ENCODE peak calls at places on chromosome 1, in five cellular contexts. Q is endothelial cell, D is neural crest cell, I is cardiac muscle cell, X is fibroblast of pulmonary artery. T is an unnamed sample.

GRCh38 chr1:9827558-9828185 is 3.9 kb upstream of the CLSTN1 start:
- DNase-seq in Q (no peak), D (no peak), I (no peak), X (no peak), T (peak; percentile 41)

GRCh38 chr1:3688356-3688755 is 36.0 kb downstream of the TP73 start:
- DNase-seq in Q (no peak), D (no peak), I (no peak), X (no peak), T (no peak)

GRCh38 chr1:221701570-221702186 is 40.2 kb downstream of the DUSP10 start:
- DNase-seq in Q (no peak), D (no peak), I (no peak), X (no peak), T (no peak)

GRCh38 chr1:81158592-81158991 is 642.1 kb upstream of the ADGRL2 start:
- DNase-seq in Q (no peak), D (no peak), I (no peak), X (peak; percentile 72), T (no peak)

GRCh38 chr1:112237983-112238515 is 158.0 kb upstream of the CTTNBP2NL start:
- DNase-seq in Q (no peak), D (no peak), I (no peak), X (no peak), T (no peak)

GRCh38 chr1:173332026-173332425 is 124.9 kb upstream of the TNFSF4 start:
- DNase-seq in Q (no peak), D (no peak), I (no peak), X (peak; percentile 58), T (no peak)

GRCh38 chr1:165828581-165829329 is 1.3 kb downstream of the UCK2 start:
- DNase-seq in Q (peak; percentile 54), D (peak; percentile 43), I (peak; percentile 74), X (peak; percentile 85), T (peak; percentile 27)

GRCh38 chr1:226618380-226618779 is 69.8 kb downstream of the STUM start:
- DNase-seq in Q (no peak), D (no peak), I (no peak), X (no peak), T (no peak)

GRCh38 chr1:22234631-22235030 is 91.7 kb upstream of the WNT4 start:
- DNase-seq in Q (no peak), D (no peak), I (no peak), X (no peak), T (no peak)

GRCh38 chr1:22229374-22229773 is 86.5 kb upstream of the WNT4 start:
- DNase-seq in Q (no peak), D (no peak), I (no peak), X (peak; percentile 43), T (no peak)

GRCh38 chr1:22231068-22231593 is 88.2 kb upstream of the WNT4 start:
- DNase-seq in Q (no peak), D (no peak), I (no peak), X (no peak), T (no peak)

GRCh38 chr1:22228505-22228911 is 85.6 kb upstream of the WNT4 start:
- DNase-seq in Q (no peak), D (no peak), I (no peak), X (no peak), T (no peak)

DNA sequence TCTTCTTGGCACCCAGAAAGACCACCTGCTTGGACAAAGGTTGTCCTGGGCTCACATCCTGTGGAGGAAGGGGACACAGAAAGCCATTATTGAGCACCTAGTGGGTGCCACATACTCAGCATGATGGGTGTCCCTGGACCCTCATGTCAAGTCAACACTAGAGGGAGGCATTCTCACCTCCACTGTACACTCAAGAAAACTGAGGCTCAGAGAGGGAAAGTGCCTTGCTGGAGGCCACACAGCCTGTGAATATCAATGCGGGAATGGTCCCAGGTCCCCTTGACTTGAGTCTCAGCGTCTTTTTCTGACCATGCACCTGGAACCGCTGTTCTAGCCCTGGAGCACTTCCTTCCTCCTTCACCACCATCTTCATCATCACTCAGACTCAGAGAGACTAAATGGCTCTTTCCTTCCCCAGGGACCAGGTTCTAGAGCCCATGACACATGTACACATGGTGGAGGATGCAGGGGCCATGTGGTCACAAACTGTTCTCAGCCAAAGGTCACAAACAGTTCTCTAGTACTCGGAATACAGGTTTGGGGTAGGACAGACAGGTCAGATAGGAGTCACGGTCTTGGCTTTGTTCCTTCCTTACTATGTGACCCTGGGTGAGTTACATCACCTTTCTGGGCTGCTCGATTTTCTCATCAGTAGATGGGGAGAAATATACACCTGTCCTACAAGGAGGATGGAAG is 89.2 kb upstream of the WNT4 start:
- DNase-seq in Q (no peak), D (no peak), I (no peak), X (no peak), T (no peak)
- TF ChIP-seq CTCF in Q (no peak), D (no peak), I (no peak), X (no peak), T (no peak)

DNA sequence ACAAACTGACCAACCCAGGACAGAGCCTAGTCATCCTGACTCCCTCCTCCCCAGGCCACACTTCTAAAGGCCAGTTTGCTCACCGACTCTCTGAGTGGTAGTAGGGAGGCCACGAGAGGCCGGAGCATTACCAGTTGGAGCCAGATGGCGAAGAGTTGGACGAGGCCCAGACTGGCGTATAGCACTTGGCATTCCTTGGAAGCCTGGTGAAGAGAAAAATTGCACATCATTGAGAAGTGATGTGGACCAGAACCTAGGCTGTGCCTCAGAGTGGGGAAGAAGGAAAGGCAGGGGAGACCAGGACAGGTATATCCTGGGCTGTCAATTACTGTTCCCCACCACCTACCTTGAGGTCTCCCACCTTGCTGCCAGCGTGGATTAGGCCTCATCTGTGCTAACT is 12.2 kb downstream of the PABPC4 start:
- DNase-seq in Q (no peak), D (no peak), I (no peak), X (no peak), T (no peak)
- TF ChIP-seq CTCF in Q (no peak), D (no peak), I (no peak), X (no peak), T (no peak)

GRCh38 chr1:231839999-231840398 is 213.4 kb downstream of the DISC1 start:
- DNase-seq in Q (no peak), D (no peak), I (no peak), X (no peak), T (no peak)

GRCh38 chr1:231841616-231842344 is 215.2 kb downstream of the DISC1 start:
- DNase-seq in Q (no peak), D (no peak), I (no peak), X (peak; percentile 60), T (no peak)

GRCh38 chr1:231836227-231836893 is 209.8 kb downstream of the DISC1 start:
- DNase-seq in Q (peak; percentile 46), D (no peak), I (no peak), X (no peak), T (no peak)
- TF ChIP-seq CTCF in Q (no peak), D (no peak), I (no peak), X (no peak), T (no peak)

GRCh38 chr1:156337052-156337887 is 822 bp downstream of the CCT3 start:
- DNase-seq in Q (no peak), D (no peak), I (no peak), X (no peak), T (peak; percentile 30)

GRCh38 chr1:156338180-156338973 is at the start of the genes CCT3 and TSACC:
- DNase-seq in Q (peak; percentile 99), D (peak; percentile 100), I (peak; percentile 98), X (peak; percentile 100), T (peak; percentile 99)

GRCh38 chr1:156336242-156336641 is 1.9 kb downstream of the CCT3 start:
- DNase-seq in Q (no peak), D (no peak), I (no peak), X (no peak), T (peak; percentile 27)

GRCh38 chr1:156342556-156342955 is 4.2 kb downstream of the TSACC start:
- DNase-seq in Q (no peak), D (no peak), I (no peak), X (no peak), T (no peak)

GRCh38 chr1:156337888-156338179 is 258 bp downstream of the CCT3 start:
- DNase-seq in Q (no peak), D (no peak), I (no peak), X (no peak), T (peak; percentile 47)
- TF ChIP-seq CTCF in Q (no peak), D (no peak), I (no peak), X (no peak), T (no peak)